ENCODE peak calls at places on chromosomes 4 and X, in five cellular contexts. E is ascending aorta, W is colonic mucosa, A is cardiac fibroblast, Y is IMR-90. R is an unnamed sample.

GRCh38 chr4:1463088-1463926 is 57.1 kb upstream of the NKX1-1 start:
- DNase-seq in Y (peak; percentile 69), W (no peak), E (no peak), A (peak; percentile 66), R (peak; percentile 79)

GRCh38 chr4:87540176-87541058 is 11.2 kb upstream of the SPARCL1 start:
- DNase-seq in Y (peak; percentile 56), W (no peak), A (peak; percentile 88), E (no peak), R (no peak)

GRCh38 chr4:112514079-112514448 is 1.9 kb downstream of the NEUROG2 start:
- DNase-seq in Y (no peak), A (no peak), E (no peak), W (no peak), R (no peak)

GRCh38 chr4:101264993-101265815 is 82.1 kb downstream of the PPP3CA start:
- DNase-seq in W (no peak), Y (no peak), E (no peak), A (no peak), R (no peak)

GRCh38 chrX:53695901-53696300 is 9.4 kb upstream of the HUWE1 start:
- DNase-seq in E (no peak), W (no peak), Y (no peak), A (no peak), R (peak; percentile 23)

GRCh38 chr4:136103616-136104015 is 1428.7 kb downstream of the PCDH18 start:
- DNase-seq in W (no peak), E (no peak), A (peak; percentile 0), Y (no peak), R (no peak)

GRCh38 chr4:81493895-81494490 is 22.3 kb upstream of the RASGEF1B start:
- DNase-seq in A (peak; percentile 27), W (no peak), E (no peak), Y (no peak), R (no peak)

GRCh38 chr4:182758288-182758687 is 158.9 kb downstream of the DCTD start:
- DNase-seq in A (no peak), W (no peak), Y (no peak), E (no peak), R (no peak)

GRCh38 chr4:80309301-80310004 is 26.1 kb upstream of the CFAP299 start:
- DNase-seq in W (no peak), A (peak; percentile 86), E (no peak), Y (peak; percentile 96), R (no peak)

GRCh38 chrX:9534686-9535085 is 69.8 kb downstream of the TBL1X start:
- DNase-seq in A (peak; percentile 72), W (no peak), Y (peak; percentile 19), E (no peak), R (no peak)

GRCh38 chr4:108398326-108398725 is 222.1 kb upstream of the RPL34 start:
- DNase-seq in E (no peak), Y (no peak), A (no peak), W (no peak), R (no peak)

GRCh38 chrX:116596010-116596409 is 133.2 kb upstream of the CT83 start:
- DNase-seq in A (no peak), Y (no peak), W (no peak), E (no peak), R (no peak)

GRCh38 chr4:128600996-128601857 is 208.3 kb upstream of the JADE1 start:
- DNase-seq in Y (peak; percentile 97), A (peak; percentile 99), W (peak; percentile 58), E (no peak), R (no peak)

GRCh38 chrX:132071260-132071659 is 48.2 kb downstream of the STK26 start:
- DNase-seq in Y (no peak), W (no peak), E (no peak), A (peak; percentile 37), R (no peak)

GRCh38 chr4:184457530-184458249 is 16.7 kb downstream of the IRF2 start:
- DNase-seq in W (no peak), Y (no peak), E (no peak), A (no peak), R (no peak)

GRCh38 chrX:103513476-103514108 is 5.7 kb downstream of the RAB40A start:
- DNase-seq in A (peak; percentile 56), Y (no peak), W (no peak), E (no peak), R (no peak)

GRCh38 chr4:159384619-159385018 is 281.7 kb downstream of the RAPGEF2 start:
- DNase-seq in Y (no peak), W (no peak), A (peak; percentile 19), E (no peak), R (no peak)

GRCh38 chr4:37812713-37813112 is 13.8 kb upstream of the PGM2 start:
- DNase-seq in W (no peak), A (peak; percentile 64), E (no peak), Y (peak; percentile 62), R (no peak)
- TF ChIP-seq CTCF in W (no peak), A (no peak), E (no peak), Y (no peak), R (no peak)

DNA sequence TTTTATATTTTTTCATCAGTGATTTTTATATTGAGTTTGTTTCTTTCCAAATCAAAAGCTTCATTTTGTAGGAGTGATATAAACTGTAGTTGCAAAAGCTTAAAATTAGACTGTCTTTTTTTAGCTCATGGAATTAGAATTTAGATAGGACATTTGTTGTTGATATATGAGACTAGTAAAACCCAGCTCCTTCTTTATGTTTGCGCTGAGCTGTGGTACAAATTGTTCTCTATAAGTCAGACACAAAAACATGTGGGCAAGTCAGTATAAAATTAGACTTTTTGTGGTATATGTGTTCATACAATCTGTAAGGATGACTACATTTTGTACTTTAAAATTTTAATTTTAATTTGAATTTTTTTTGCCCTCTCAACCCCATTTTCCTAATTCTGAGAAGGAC is 18.3 kb downstream of the FHIP1A start:
- DNase-seq in W (no peak), A (no peak), E (no peak), Y (no peak), R (no peak)
- TF ChIP-seq CTCF in W (no peak), A (no peak), E (no peak), Y (no peak), R (no peak)

DNA sequence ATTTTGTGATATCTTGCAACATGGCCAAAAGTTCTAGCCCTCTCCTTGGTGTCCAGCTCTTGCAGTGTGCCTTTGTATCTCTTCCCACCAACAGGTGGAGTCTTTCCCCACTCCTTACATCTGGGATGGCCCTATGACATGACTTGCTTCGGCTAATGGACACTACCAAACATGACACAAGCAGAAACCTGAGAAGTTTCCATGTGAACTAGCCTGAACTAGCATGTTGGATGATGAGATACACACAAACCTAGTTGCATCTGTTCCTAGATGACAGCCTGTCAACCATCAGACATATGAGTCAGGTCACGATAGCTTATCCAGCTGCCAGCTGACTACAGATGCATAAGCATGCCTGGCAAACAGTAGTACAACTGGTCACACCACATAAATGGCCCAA is 207.5 kb upstream of the FTHL17 start:
- DNase-seq in Y (peak; percentile 26), W (no peak), A (peak; percentile 41), E (no peak), R (no peak)
- TF ChIP-seq CTCF in Y (peak; percentile 19), W (no peak), A (peak; percentile 44), E (no peak), R (no peak)

DNA sequence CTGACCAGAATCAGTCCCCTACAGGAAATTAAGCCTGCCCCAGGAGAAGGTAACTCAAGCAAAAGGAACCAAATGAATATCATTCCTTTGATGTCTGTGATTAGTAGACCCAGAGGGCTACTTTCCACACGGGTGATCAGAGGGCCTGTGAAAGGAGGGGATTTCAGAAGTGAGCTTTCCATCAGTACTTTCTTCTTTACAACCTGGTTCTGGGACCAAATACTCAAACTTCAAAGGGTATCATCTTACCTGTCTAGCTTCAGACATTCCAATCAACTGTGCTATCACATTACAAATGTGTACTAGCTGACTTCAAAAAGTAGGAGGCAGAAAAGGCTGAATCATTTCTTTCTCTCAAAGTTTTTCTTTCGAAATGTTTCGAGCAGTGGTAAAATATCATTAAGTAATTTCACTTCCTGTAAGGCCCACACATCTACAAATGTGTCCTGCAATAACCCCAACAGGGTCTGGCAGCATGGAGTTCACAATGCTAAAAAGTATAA is 23.9 kb downstream of the ACSL4 start:
- DNase-seq in W (no peak), A (peak; percentile 59), Y (peak; percentile 65), E (no peak), R (no peak)
- TF ChIP-seq CTCF in W (no peak), A (no peak), Y (peak; percentile 11), E (no peak), R (no peak)

DNA sequence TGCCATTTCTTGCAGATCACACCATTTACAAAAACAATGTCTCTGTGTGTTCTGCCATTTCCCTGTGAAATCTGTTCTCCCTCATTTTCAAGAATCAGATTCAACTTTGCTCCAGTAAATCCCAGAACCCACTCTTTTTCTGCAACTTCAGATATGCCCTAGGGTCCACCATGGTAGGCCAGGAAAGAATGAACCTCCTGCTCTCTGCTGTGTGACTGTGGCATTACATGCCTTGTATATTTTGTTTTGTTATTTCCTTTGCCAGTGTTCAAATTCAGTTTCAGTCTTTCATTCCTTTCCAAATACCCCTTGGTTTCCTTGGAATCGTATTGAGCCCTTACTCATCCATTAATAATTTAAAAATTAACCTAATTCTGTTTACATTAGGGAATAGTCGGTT is 290.2 kb upstream of the VCX start:
- DNase-seq in A (no peak), Y (no peak), E (no peak), W (no peak), R (no peak)
- TF ChIP-seq CTCF in A (no peak), Y (no peak), E (no peak), W (no peak), R (no peak)

GRCh38 chrX:46381630-46382029 is 163.6 kb downstream of the ZNF674 start:
- DNase-seq in E (no peak), Y (peak; percentile 17), A (peak; percentile 19), W (no peak), R (peak; percentile 49)

GRCh38 chrX:46382595-46382994 is 162.6 kb downstream of the ZNF674 start:
- DNase-seq in W (no peak), E (no peak), Y (no peak), A (no peak), R (no peak)

GRCh38 chrX:46383006-46383405 is 162.2 kb downstream of the ZNF674 start:
- DNase-seq in E (no peak), W (no peak), Y (no peak), A (no peak), R (no peak)

DNA sequence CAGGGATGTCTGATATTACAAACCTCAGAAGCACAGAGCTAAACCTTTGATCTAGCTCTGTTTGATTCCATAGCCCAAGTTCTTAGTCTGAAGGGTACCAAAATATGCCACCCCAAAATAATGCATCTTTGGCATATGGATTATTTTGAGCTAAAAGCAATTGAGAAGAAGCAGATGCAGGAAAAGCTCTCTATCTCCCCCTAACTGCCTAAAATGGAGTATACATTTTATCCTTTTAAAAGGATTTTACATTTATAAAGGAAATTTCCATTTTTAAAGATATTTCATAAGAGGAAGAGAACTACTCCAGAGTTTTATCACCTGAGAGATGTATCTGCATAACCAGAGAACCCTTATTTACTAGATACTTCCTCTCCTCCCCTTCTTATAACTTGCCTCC is 158.7 kb downstream of the ZNF674 start:
- DNase-seq in W (no peak), Y (no peak), E (no peak), A (no peak), R (no peak)
- TF ChIP-seq CTCF in W (no peak), Y (peak; percentile 39), E (no peak), A (peak; percentile 37), R (no peak)

GRCh38 chr4:73853246-73853704 is at the start of gene PF4V1:
- DNase-seq in Y (no peak), E (no peak), W (peak; percentile 27), A (peak; percentile 41), R (no peak)
- TF ChIP-seq CTCF in Y (no peak), E (no peak), W (no peak), A (peak; percentile 17), R (no peak)

R was measured in glutamatergic neuron.